ENCODE peak calls at places on chromosomes 3 and 15, in five cellular contexts. D, T, X, P and B are unnamed samples. For H3K4me1, the result is how much of the 10 kb centered on the place peaks cover.

GRCh38 chr3:129558772-129559564 is 16.0 kb downstream of the H1-8 start:
- DNase-seq in X (no peak), T (peak), P (no peak), D (no peak), B (peak)

GRCh38 chr3:112865757-112866156 is 19.1 kb upstream of the CD200R1L start:
- DNase-seq in X (no peak), T (no peak), P (no peak), D (no peak), B (no peak)

GRCh38 chr3:42557849-42558248 is 23.9 kb downstream of the SEC22C start:
- DNase-seq in P (no peak), X (no peak), T (peak), D (no peak), B (no peak)

GRCh38 chr15:39969871-39970270 is 36.0 kb downstream of the EIF2AK4 start:
- DNase-seq in P (peak), T (no peak), D (no peak), X (no peak), B (no peak)

GRCh38 chr3:47865192-47865591 is 62.3 kb downstream of the DHX30 start:
- DNase-seq in X (no peak), T (no peak), D (no peak), P (no peak), B (no peak)

GRCh38 chr3:137988982-137989381 is 21.0 kb upstream of the CLDN18 start:
- DNase-seq in P (no peak), X (no peak), D (no peak), T (no peak), B (no peak)

GRCh38 chr3:123414958-123415792 is 33.7 kb downstream of the ADCY5 start:
- DNase-seq in D (no peak), X (no peak), T (no peak), P (no peak), B (no peak)

GRCh38 chr3:65575376-65575840 is 463.3 kb downstream of the MAGI1 start:
- DNase-seq in D (no peak), X (no peak), P (no peak), T (no peak), B (no peak)

GRCh38 chr15:64209680-64210334 is 47.0 kb upstream of the PPIB start:
- DNase-seq in D (no peak), P (no peak), X (no peak), T (peak), B (peak)

GRCh38 chr15:88663216-88663615 is 24.4 kb downstream of the ISG20 start:
- DNase-seq in P (no peak), T (no peak), D (no peak), X (no peak), B (no peak)

GRCh38 chr3:186025161-186025560 is 83.7 kb downstream of the ETV5 start:
- DNase-seq in T (no peak), D (no peak), X (no peak), P (no peak), B (no peak)

GRCh38 chr3:39279745-39280517 is at the start of gene CX3CR1:
- DNase-seq in D (no peak), T (no peak), P (no peak), X (no peak), B (no peak)

GRCh38 chr15:73517566-73517965 is 74.6 kb downstream of the REC114 start:
- DNase-seq in D (no peak), P (no peak), T (no peak), X (no peak), B (no peak)

GRCh38 chr15:74303741-74304309 is 63.6 kb downstream of the CYP11A1 start:
- DNase-seq in T (no peak), X (no peak), D (no peak), P (no peak), B (no peak)

GRCh38 chr3:2770451-2770850 is 339.7 kb downstream of the IL5RA start:
- DNase-seq in D (no peak), T (no peak), P (no peak), X (no peak), B (no peak)

GRCh38 chr3:6985848-6986247 is 124.9 kb downstream of the GRM7 start:
- DNase-seq in X (no peak), P (no peak), D (no peak), T (no peak), B (no peak)

GRCh38 chr3:60290093-60290492 is 961.2 kb downstream of the FHIT start:
- DNase-seq in X (no peak), T (no peak), P (no peak), D (no peak), B (no peak)

GRCh38 chr3:63979093-63979492 is 44.2 kb downstream of the PSMD6 start:
- DNase-seq in X (no peak), P (no peak), D (no peak), T (no peak), B (no peak)

GRCh38 chr3:140599009-140599408 is 78.9 kb upstream of the TRIM42 start:
- DNase-seq in T (no peak), P (no peak), X (no peak), D (no peak), B (no peak)

GRCh38 chr3:86990171-86990733 is 697 bp downstream of the VGLL3 start:
- DNase-seq in X (peak), T (no peak), D (no peak), P (peak), B (peak)

GRCh38 chr3:11610700-11611099 is 33.0 kb downstream of the VGLL4 start:
- DNase-seq in X (no peak), D (no peak), P (no peak), T (no peak), B (no peak)

GRCh38 chr3:11613851-11614491 is 29.7 kb downstream of the VGLL4 start:
- DNase-seq in D (no peak), P (no peak), X (no peak), T (no peak), B (no peak)

GRCh38 chr3:11612515-11613184 is 31.1 kb downstream of the VGLL4 start:
- DNase-seq in X (no peak), D (no peak), P (no peak), T (no peak), B (no peak)

GRCh38 chr3:11611271-11611893 is 32.3 kb downstream of the VGLL4 start:
- DNase-seq in X (no peak), T (no peak), D (no peak), P (no peak), B (no peak)

DNA sequence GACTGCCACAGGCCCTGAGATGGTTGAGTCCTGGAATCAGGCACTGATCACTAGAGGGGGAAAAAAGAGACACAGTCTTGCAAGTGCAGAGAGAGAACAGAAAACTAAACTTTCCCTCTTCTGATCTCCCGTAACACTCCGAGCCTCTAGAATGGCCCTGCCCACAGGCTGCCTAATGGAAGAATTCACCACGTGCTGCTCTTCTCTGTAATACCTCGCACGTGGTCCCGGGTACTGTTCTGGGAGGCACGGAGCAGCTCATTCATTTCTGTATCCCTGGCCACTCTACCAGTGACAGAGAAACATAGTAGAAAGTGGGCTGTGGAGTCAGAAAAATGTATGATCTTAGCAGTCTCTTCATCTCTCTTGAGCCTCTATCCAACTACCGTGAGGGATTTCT is 30.4 kb downstream of the VGLL4 start:
- DNase-seq in D (no peak), P (no peak), T (no peak), X (no peak), B (no peak)
- H3K27ac ChIP-seq in D (no peak), P (peak), T (no peak), X (no peak), B (no peak)

GRCh38 chr3:139472380-139473010 is 3.8 kb downstream of the RBP2 start:
- DNase-seq in T (no peak), P (no peak), D (no peak), X (no peak), B (no peak)

GRCh38 chr3:139466369-139466768 is 9.9 kb downstream of the RBP2 start:
- DNase-seq in D (no peak), X (no peak), P (no peak), T (no peak), B (no peak)

GRCh38 chr3:139473155-139473771 is 3.1 kb downstream of the RBP2 start:
- DNase-seq in X (no peak), P (no peak), T (no peak), D (no peak), B (no peak)

DNA sequence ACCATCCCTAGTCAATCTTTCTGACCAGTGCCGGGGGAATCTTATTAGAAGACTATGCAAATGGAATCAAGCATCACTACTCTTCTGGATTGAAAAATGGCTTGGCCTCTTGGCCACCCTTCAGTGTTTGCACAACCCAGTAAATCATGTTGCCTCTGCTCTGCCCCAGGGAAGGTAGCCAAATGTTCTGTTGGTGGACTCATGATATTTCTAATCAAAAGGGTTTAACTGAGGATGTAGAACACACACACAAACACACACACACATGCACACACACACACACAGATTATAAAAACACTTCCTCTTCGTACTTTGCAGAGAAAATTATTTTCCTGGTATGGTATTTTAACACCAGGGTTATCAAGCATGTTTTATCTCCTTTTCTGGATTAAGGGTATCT is 7.9 kb downstream of the RBP2 start:
- DNase-seq in P (peak), T (no peak), D (no peak), X (no peak), B (no peak)
- H3K4me1 ChIP-seq in P (under half), T (under half), D (under half), X (under half), B (under half)

DNA sequence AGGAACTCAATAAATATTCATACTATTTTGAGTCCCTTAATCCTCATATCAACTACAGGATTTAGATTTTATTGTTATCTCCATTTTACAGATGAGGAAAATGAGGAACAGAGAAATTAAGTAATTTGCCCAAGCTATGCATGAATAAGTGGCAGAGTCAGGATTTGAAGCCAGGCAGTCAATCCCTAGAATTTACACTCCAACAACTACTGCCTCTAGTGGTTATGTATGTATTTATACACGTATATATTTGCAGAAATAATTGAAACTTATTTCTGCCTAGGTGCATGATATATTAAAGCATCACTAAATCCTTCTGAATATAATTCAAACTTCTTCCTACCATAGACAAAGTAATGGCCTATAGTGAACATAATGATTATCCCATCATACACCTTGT is 137.4 kb downstream of the SERPINI1 start:
- DNase-seq in D (no peak), T (peak), X (no peak), P (no peak), B (no peak)
- TF ChIP-seq CTCF in D (no peak), T (peak), X (no peak), P (no peak), B (peak)

GRCh38 chr3:115785782-115786181 is 162.5 kb downstream of the GAP43 start:
- DNase-seq in P (no peak), X (no peak), T (no peak), D (no peak), B (no peak)

GRCh38 chr3:115789480-115789879 is 166.2 kb downstream of the GAP43 start:
- DNase-seq in P (no peak), T (no peak), D (no peak), X (no peak), B (no peak)

GRCh38 chr3:115790759-115791158 is 167.4 kb downstream of the GAP43 start:
- DNase-seq in T (no peak), P (no peak), X (no peak), D (no peak), B (no peak)

GRCh38 chr3:115787818-115788217 is 164.5 kb downstream of the GAP43 start:
- DNase-seq in X (no peak), T (no peak), D (no peak), P (no peak), B (no peak)

DNA sequence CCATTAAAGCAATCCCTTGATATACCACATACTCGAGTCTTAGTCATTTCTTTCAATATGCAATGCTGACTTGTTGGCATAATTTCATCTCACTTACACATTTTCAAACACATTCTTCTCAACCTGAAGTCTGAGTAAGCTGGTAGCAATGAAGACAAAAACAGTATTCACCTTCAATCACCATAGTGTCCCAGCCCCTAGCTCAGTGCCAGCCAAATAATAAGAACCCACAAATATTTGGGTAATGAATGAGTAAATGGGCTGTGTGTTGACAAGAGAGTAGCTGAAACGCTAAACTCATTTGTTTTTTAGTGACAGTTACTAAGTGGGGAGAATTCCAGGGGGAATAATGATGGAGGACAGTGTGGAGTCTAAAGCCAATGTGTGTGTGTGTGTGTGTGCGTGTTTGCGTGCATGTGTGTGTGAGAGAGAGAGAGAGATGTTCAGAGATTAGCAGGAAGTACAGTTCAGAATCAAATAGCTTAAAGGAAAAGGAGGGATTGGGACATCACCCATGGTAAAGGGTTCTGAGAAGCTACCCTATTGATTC is 165.7 kb downstream of the GAP43 start:
- DNase-seq in D (no peak), X (no peak), P (no peak), T (no peak), B (no peak)
- H3K27ac ChIP-seq in D (no peak), X (no peak), P (no peak), T (no peak), B (no peak)

DNA sequence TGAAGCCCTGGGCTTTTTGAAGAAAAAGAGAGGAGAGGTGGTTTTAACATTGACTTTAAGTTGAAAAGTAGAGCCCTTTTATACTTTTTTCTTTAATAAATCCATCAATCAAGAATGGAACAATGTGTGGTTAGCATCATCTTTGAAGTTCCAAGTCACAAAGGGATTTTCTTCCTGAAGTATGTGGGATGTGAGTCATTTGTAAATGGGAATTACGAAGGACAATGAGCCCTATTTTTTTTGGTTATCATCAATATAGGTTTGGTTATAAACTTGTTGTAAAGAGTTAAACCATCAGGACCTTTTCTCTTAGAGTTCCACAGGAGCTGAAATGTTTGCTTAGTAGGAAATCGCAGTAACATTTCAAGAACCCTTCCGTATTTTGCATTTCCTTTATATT is 38.3 kb downstream of the PIK3CA start:
- DNase-seq in D (no peak), X (no peak), T (no peak), P (no peak), B (no peak)
- H3K4me1 ChIP-seq in D (under half), X (under half), T (under half), P (under half), B (under half)

GRCh38 chr3:133283958-133284807 is 115.7 kb upstream of the BFSP2 start:
- DNase-seq in P (no peak), X (no peak), T (no peak), D (no peak), B (no peak)
- TF ChIP-seq CTCF in P (no peak), X (no peak), T (peak), D (no peak), B (no peak)

GRCh38 chr3:179676081-179676480 is 23.2 kb downstream of the USP13 start:
- DNase-seq in D (no peak), X (no peak), P (no peak), T (no peak), B (no peak)

GRCh38 chr3:179671709-179672337 is 19.0 kb downstream of the USP13 start:
- DNase-seq in X (no peak), P (no peak), T (no peak), D (no peak), B (no peak)

GRCh38 chr3:179672918-179673317 is 20.1 kb downstream of the USP13 start:
- DNase-seq in T (no peak), D (no peak), P (no peak), X (no peak), B (no peak)

GRCh38 chr3:179671309-179671708 is 18.5 kb downstream of the USP13 start:
- DNase-seq in P (no peak), X (no peak), T (no peak), D (no peak), B (no peak)

GRCh38 chr3:179673522-179673921 is 20.7 kb downstream of the USP13 start:
- DNase-seq in P (no peak), X (no peak), T (no peak), D (no peak), B (no peak)
- H3K27ac ChIP-seq in P (no peak), X (no peak), T (no peak), D (no peak), B (no peak)